ENCODE peak calls at places on chromosome 14, in nine cellular contexts. C is AG04450, M is GM12865, Z is astrocyte of the spinal cord, I is LNCaP clone FGC, E is mammary epithelial cell, T is fibroblast of the aortic adventitia, V is pancreas, G is psoas muscle. Y is an unnamed sample.

GRCh38 chr14:47044841-47045240 is 393.3 kb upstream of the RPL10L start:
- DNase-seq in T (no peak), Z (peak), C (no peak), G (no peak), I (peak), M (no peak), E (no peak), V (no peak), Y (peak)

GRCh38 chr14:21070083-21070609 is at the start of gene ARHGEF40:
- DNase-seq in T (peak), Z (peak), I (no peak), E (no peak), V (peak), G (peak), M (no peak), C (no peak), Y (no peak)

GRCh38 chr14:22597265-22597664 is 835 bp upstream of the ABHD4 start:
- DNase-seq in M (no peak), C (no peak), I (no peak), E (no peak), T (no peak), Z (no peak), G (no peak), V (no peak), Y (no peak)

GRCh38 chr14:22541721-22542120 is 47.3 kb downstream of the DAD1 start:
- DNase-seq in M (no peak), C (no peak), T (no peak), I (no peak), E (no peak), G (no peak), V (no peak), Z (no peak), Y (peak)

GRCh38 chr14:68468437-68469207 is 324.2 kb downstream of the ZFP36L1 start:
- DNase-seq in G (no peak), V (no peak), Z (peak), M (peak), I (no peak), C (no peak), T (peak), E (peak), Y (peak)

GRCh38 chr14:38500125-38500524 is 244.2 kb upstream of the CLEC14A start:
- DNase-seq in M (no peak), Z (no peak), G (no peak), T (peak), I (no peak), V (no peak), E (no peak), C (no peak), Y (no peak)

GRCh38 chr14:51285102-51285501 is 45.1 kb downstream of the TMX1 start:
- DNase-seq in Z (no peak), I (no peak), T (no peak), G (no peak), V (no peak), M (peak), E (no peak), C (no peak), Y (no peak)

GRCh38 chr14:64088647-64088964 is 205.6 kb downstream of the ESR2 start:
- DNase-seq in I (peak), V (no peak), M (no peak), Z (no peak), E (no peak), C (no peak), T (no peak), G (no peak), Y (no peak)

GRCh38 chr14:105073720-105074600 is 8.7 kb upstream of the GPR132 start:
- DNase-seq in G (no peak), M (no peak), E (no peak), C (no peak), Z (no peak), I (no peak), V (no peak), T (no peak), Y (no peak)

GRCh38 chr14:102591372-102591943 is 991 bp upstream of the RCOR1 start:
- DNase-seq in Z (peak), I (no peak), T (no peak), M (peak), V (peak), G (peak), C (no peak), E (no peak), Y (no peak)

GRCh38 chr14:21084396-21084795 is 14.1 kb downstream of the ZNF219 start:
- DNase-seq in G (no peak), C (no peak), T (no peak), V (no peak), E (no peak), I (no peak), Z (no peak), M (no peak), Y (no peak)

GRCh38 chr14:29236401-29236800 is 469.8 kb downstream of the FOXG1 start:
- DNase-seq in C (no peak), Z (no peak), E (no peak), V (no peak), M (no peak), I (no peak), T (no peak), G (no peak), Y (no peak)

GRCh38 chr14:29240046-29240445 is 473.5 kb downstream of the FOXG1 start:
- DNase-seq in T (peak), C (no peak), V (no peak), Z (peak), M (no peak), G (no peak), E (no peak), I (peak), Y (peak)

GRCh38 chr14:29233188-29233587 is 466.6 kb downstream of the FOXG1 start:
- DNase-seq in G (no peak), Z (no peak), T (no peak), E (no peak), V (no peak), I (no peak), C (no peak), M (no peak), Y (no peak)

GRCh38 chr14:29236848-29237247 is 470.3 kb downstream of the FOXG1 start:
- DNase-seq in I (no peak), V (no peak), G (no peak), T (peak), Z (peak), E (no peak), C (peak), M (no peak), Y (peak)

GRCh38 chr14:29235991-29236390 is 469.4 kb downstream of the FOXG1 start:
- DNase-seq in T (peak), V (no peak), G (no peak), M (no peak), C (no peak), E (no peak), Z (peak), I (no peak), Y (no peak)
- H3K4me3 ChIP-seq in T (no peak), V (no peak), G (no peak), M (no peak), C (no peak), E (no peak), Z (no peak), I (no peak), Y (no peak)

GRCh38 chr14:99683619-99684355 is at the start of gene CYP46A1:
- DNase-seq in I (peak), T (peak), E (peak), M (peak), G (peak), V (peak), C (peak), Z (peak), Y (peak)
- TF ChIP-seq CTCF in I (no peak), T (no peak), E (no peak), M (no peak), G (no peak), V (no peak), C (no peak), Z (no peak), Y (no peak)

GRCh38 chr14:76101384-76101783 is 50.3 kb upstream of the GPATCH2L start:
- DNase-seq in E (no peak), T (no peak), G (no peak), Z (no peak), I (peak), V (no peak), C (no peak), M (no peak), Y (no peak)

GRCh38 chr14:76109087-76109880 is 42.4 kb upstream of the GPATCH2L start:
- DNase-seq in M (no peak), E (no peak), V (no peak), Z (no peak), G (no peak), C (no peak), T (peak), I (no peak), Y (peak)

GRCh38 chr14:76101980-76102379 is 49.7 kb upstream of the GPATCH2L start:
- DNase-seq in Z (no peak), V (no peak), G (no peak), C (no peak), I (no peak), T (no peak), M (no peak), E (no peak), Y (no peak)

GRCh38 chr14:76106188-76106587 is 45.5 kb upstream of the GPATCH2L start:
- DNase-seq in G (no peak), E (no peak), I (no peak), M (no peak), T (no peak), Z (no peak), C (no peak), V (no peak), Y (no peak)

GRCh38 chr14:76104802-76105355 is 46.8 kb upstream of the GPATCH2L start:
- DNase-seq in I (no peak), E (no peak), V (no peak), Z (no peak), G (no peak), T (no peak), M (no peak), C (no peak), Y (no peak)
- H3K4me3 ChIP-seq in I (no peak), E (no peak), V (no peak), Z (no peak), G (no peak), T (no peak), M (no peak), C (no peak), Y (no peak)

GRCh38 chr14:94515856-94516255 is 6.6 kb upstream of the SERPINA12 start:
- DNase-seq in M (no peak), G (no peak), Z (no peak), C (no peak), I (no peak), T (no peak), V (no peak), E (no peak), Y (no peak)
- TF ChIP-seq CTCF in M (no peak), G (no peak), Z (no peak), C (no peak), I (no peak), T (no peak), V (no peak), E (no peak), Y (no peak)

GRCh38 chr14:52949711-52950409 is 990 bp downstream of the FERMT2 start:
- DNase-seq in T (peak), G (no peak), E (peak), C (no peak), I (no peak), V (no peak), M (no peak), Z (peak), Y (peak)

GRCh38 chr14:52951730-52952481 is 1.1 kb upstream of the FERMT2 start:
- DNase-seq in E (peak), C (peak), M (peak), I (peak), G (peak), T (peak), V (peak), Z (peak), Y (peak)

GRCh38 chr14:52950410-52950897 is 396 bp downstream of the FERMT2 start:
- DNase-seq in T (no peak), C (no peak), E (peak), Z (peak), V (peak), M (peak), G (peak), I (no peak), Y (peak)

GRCh38 chr14:52950898-52951729 is at the start of gene FERMT2:
- DNase-seq in V (peak), T (peak), G (peak), I (no peak), Z (peak), M (peak), E (peak), C (peak), Y (peak)

GRCh38 chr14:52954346-52955214 is 3.7 kb upstream of the FERMT2 start:
- DNase-seq in G (no peak), C (peak), E (no peak), M (peak), V (no peak), I (no peak), Z (peak), T (peak), Y (no peak)
- H3K4me3 ChIP-seq in G (no peak), C (peak), E (no peak), M (no peak), V (no peak), I (no peak), Z (no peak), T (no peak), Y (no peak)

DNA sequence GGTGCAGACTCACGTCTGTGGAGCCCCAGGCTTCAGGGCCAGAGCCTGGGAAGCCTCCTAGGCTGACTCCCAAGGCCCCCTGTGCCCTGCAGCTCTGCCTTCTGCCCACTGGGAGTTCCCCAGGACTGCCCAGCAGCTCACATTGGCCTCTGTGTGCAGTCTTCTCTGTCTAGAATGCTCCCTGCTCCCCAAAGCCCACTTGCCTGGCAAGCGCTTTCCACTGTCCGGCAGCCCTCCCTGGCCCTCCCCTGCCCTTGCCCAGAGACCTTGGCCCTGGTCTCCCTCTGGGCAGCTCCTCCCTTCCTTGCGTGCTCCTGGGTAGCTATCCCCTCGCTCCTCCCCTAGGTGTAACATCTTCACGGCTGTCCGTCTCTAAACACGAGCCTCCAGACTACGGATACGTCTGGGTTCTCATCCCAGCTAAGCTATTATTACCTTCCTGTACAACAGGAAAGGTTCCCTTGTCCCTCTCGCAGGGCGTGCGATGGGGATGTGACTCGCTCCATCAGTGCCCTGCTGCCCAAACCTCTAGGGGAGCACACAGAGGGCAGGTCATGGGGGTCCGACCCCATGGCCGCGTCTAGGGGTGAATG is 325.5 kb upstream of the RTL1 start:
- DNase-seq in G (no peak), C (no peak), Z (no peak), V (no peak), I (no peak), M (no peak), T (no peak), E (no peak), Y (no peak)
- TF ChIP-seq CTCF in G (no peak), C (no peak), Z (no peak), V (no peak), I (no peak), M (no peak), T (no peak), E (no peak), Y (no peak)